ENCODE peak calls at places on chromosomes 1 and 21, in eight cellular contexts. A, B, G, Q, T, P, I and K are unnamed samples.

GRCh38 chr1:173268786-173269277 is 61.7 kb upstream of the TNFSF4 start:
- DNase-seq in A (no peak), P (no peak), G (no peak), I (no peak), Q (no peak), B (no peak), T (no peak), K (no peak)

GRCh38 chr1:203199481-203200058 is 13.1 kb upstream of the CHI3L1 start:
- DNase-seq in I (no peak), G (no peak), T (no peak), B (no peak), A (no peak), Q (no peak), P (no peak), K (no peak)

GRCh38 chr1:46616277-46617107 is at the start of gene MOB3C:
- DNase-seq in G (peak; percentile 75), A (no peak), B (peak; percentile 93), I (no peak), Q (no peak), P (no peak), T (peak; percentile 68), K (peak; percentile 74)

GRCh38 chr21:45992311-45993209 is 11.0 kb downstream of the COL6A1 start:
- DNase-seq in G (no peak), B (peak; percentile 60), I (no peak), A (no peak), Q (peak; percentile 37), P (no peak), T (no peak), K (peak; percentile 15)

GRCh38 chr1:172400073-172400737 is 20.3 kb upstream of the C1orf105 start:
- DNase-seq in Q (no peak), A (no peak), I (no peak), T (no peak), P (no peak), B (no peak), G (no peak), K (no peak)

GRCh38 chr1:54610601-54611580 is 12.4 kb downstream of the FAM151A start:
- DNase-seq in T (no peak), B (peak; percentile 49), G (no peak), P (no peak), I (no peak), Q (no peak), A (no peak), K (no peak)

GRCh38 chr1:215489771-215490566 is 77.1 kb upstream of the KCTD3 start:
- DNase-seq in A (no peak), I (no peak), B (no peak), P (no peak), T (no peak), G (no peak), Q (no peak), K (no peak)

GRCh38 chr1:111290640-111291039 is at the start of gene CHIA:
- DNase-seq in A (no peak), B (no peak), P (no peak), I (no peak), Q (no peak), G (no peak), T (no peak), K (no peak)

GRCh38 chr1:32969556-32969955 is 4.9 kb upstream of the RNF19B start:
- DNase-seq in G (no peak), I (peak; percentile 59), B (no peak), Q (no peak), P (no peak), A (no peak), T (no peak), K (no peak)

GRCh38 chr21:31289702-31290101 is 54.4 kb downstream of the TIAM1 start:
- DNase-seq in G (no peak), B (no peak), A (no peak), I (no peak), Q (no peak), T (no peak), P (no peak), K (no peak)

GRCh38 chr1:81296584-81296983 is 504.1 kb upstream of the ADGRL2 start:
- DNase-seq in T (no peak), B (no peak), Q (no peak), A (peak; percentile 86), P (no peak), G (no peak), I (no peak), K (no peak)

GRCh38 chr1:230175839-230176238 is 108.8 kb downstream of the GALNT2 start:
- DNase-seq in Q (no peak), I (no peak), G (no peak), A (no peak), P (no peak), T (no peak), B (no peak), K (no peak)

GRCh38 chr1:34425785-34426184 is 249.1 kb downstream of the C1orf94 start:
- DNase-seq in B (no peak), T (no peak), P (no peak), A (no peak), G (no peak), Q (no peak), I (no peak), K (no peak)

GRCh38 chr1:232769718-232770117 is 35.5 kb upstream of the MAP10 start:
- DNase-seq in B (no peak), T (no peak), G (no peak), A (no peak), P (no peak), I (no peak), Q (no peak), K (no peak)

GRCh38 chr1:210464519-210465039 is 135.9 kb downstream of the HHAT start:
- DNase-seq in G (no peak), A (no peak), B (no peak), Q (no peak), T (peak; percentile 39), I (no peak), P (no peak), K (no peak)

GRCh38 chr1:67921725-67922489 is 88.6 kb upstream of the GNG12 start:
- DNase-seq in Q (no peak), G (no peak), P (no peak), B (no peak), T (no peak), A (no peak), I (peak; percentile 55), K (no peak)

GRCh38 chr1:6268431-6268830 is 7.5 kb upstream of the GPR153 start:
- DNase-seq in T (no peak), B (no peak), A (no peak), I (no peak), P (no peak), Q (no peak), G (no peak), K (no peak)

DNA sequence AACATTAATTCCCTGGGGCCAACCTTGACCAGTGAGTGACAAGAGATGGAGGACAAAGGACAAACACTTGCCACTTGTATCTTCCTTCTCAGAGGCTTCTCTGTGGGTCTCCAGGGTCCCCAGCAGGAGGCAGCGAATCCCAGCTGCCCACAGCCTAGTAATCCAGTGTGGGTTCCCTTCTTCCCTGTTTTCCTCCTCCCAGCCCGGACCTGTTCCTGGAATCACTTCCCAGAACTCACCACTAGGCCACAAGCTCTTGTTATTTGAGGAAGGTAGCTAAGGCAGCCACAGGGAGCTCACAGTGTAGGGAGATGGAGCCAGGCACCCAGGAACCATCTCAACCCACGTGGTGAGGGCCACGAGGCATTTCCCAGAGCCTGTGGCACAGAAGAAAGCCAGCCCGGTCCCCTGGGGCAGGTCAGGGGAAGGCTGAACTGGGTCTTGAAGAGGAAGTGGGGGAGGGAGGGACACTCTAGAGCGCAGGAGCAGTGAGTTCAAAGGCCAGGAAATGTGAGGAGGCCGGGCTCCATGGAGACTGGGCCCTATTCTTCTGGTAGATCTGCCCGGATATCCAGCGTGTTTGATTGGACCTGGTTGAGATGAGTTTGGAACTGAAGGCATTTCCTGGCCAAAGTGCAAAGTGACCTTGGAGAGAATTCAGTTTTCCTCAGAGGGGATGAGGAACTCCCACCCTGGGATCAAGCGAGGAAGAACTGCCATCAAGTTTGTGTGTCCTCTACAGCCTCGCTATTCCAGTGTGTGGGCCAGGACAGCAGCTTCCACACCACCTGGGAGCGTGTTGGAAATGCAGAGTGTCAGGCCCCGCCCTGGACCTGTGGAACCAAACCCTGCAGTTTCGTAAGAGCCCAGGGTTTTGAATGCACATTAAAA is 20.3 kb upstream of the C2CD2 start:
- DNase-seq in G (no peak), Q (no peak), A (no peak), B (no peak), I (no peak), T (no peak), P (no peak), K (no peak)
- TF ChIP-seq CTCF in G (no peak), Q (no peak), A (peak; percentile 19), B (no peak), I (peak; percentile 27), T (no peak), P (peak; percentile 28), K (no peak)

GRCh38 chr1:151047591-151047924 is at the start of gene C1orf56:
- DNase-seq in P (no peak), B (peak; percentile 92), A (no peak), I (no peak), G (peak; percentile 59), Q (no peak), T (no peak), K (no peak)

GRCh38 chr1:151049458-151049857 is 1.9 kb downstream of the C1orf56 start:
- DNase-seq in B (no peak), P (no peak), Q (no peak), G (no peak), T (no peak), I (no peak), A (no peak), K (no peak)

GRCh38 chr1:151048645-151049032 is 1.1 kb downstream of the C1orf56 start:
- DNase-seq in Q (no peak), G (no peak), A (no peak), P (no peak), T (no peak), I (no peak), B (no peak), K (no peak)

GRCh38 chr1:151050051-151050688 is 2.6 kb downstream of the C1orf56 start:
- DNase-seq in Q (no peak), B (no peak), G (no peak), T (no peak), P (no peak), I (no peak), A (no peak), K (no peak)

GRCh38 chr1:151047925-151048644 is 534 bp downstream of the C1orf56 start:
- DNase-seq in Q (no peak), I (no peak), A (peak; percentile 39), T (no peak), P (peak; percentile 41), B (peak; percentile 93), G (peak; percentile 70), K (peak; percentile 37)
- TF ChIP-seq CTCF in Q (no peak), I (peak; percentile 33), A (no peak), T (no peak), P (peak; percentile 54), B (peak; percentile 25), G (peak; percentile 58), K (no peak)

DNA sequence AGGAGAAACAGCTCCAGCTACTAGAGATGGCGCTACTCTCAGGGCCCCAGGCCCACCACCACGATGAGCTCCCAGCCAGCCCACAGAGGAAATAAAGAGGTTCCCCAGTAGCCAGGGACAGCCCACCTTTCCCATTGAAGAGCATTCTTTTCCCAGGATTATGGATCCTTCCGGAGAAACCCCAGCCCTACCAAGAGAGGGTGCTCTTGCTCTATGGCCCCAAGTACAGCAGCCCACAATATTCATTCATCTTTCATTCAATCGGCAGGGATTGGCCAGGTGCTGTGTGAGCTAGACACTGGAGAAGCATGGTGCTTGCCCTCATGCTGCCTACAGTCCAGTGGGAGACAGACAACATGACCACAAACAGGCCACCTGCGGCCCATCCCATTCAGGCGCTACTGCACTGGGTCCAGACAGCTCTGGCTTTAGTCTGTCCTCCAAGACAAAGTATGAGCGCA is 29.9 kb downstream of the PMVK start:
- DNase-seq in I (no peak), G (no peak), Q (no peak), B (no peak), A (no peak), P (no peak), T (no peak), K (no peak)
- TF ChIP-seq CTCF in I (peak; percentile 79), G (peak; percentile 54), Q (no peak), B (no peak), A (peak; percentile 45), P (peak; percentile 44), T (no peak), K (no peak)

GRCh38 chr1:91706140-91706957 is 179.6 kb downstream of the TGFBR3 start:
- DNase-seq in A (no peak), G (no peak), B (no peak), P (no peak), Q (no peak), I (no peak), T (no peak), K (no peak)
- TF ChIP-seq CTCF in A (no peak), G (no peak), B (no peak), P (no peak), Q (no peak), I (no peak), T (no peak), K (no peak)